ENCODE peak calls at places on chromosomes 1 and 21, in ten cellular contexts. C is CD4-positive, CD25-positive, alpha-beta regulatory T cell; N is SJCRH30; B is CD8-positive, alpha-beta T cell; V is heart right ventricle; E is Panc1; U is left ventricle myocardium inferior; G is tibial nerve; Z is effector memory CD4-positive, alpha-beta T cell; I is GM23248. M is an unnamed sample. For H3K9me3 and H3K4me1, the result is how much of the 10 kb centered on the place peaks cover.

GRCh38 chr1:87174726-87175237 is 153.9 kb upstream of the LMO4 start:
- DNase-seq in N (no peak), B (no peak), E (no peak), G (no peak), Z (no peak), C (no peak), I (no peak), V (no peak), U (no peak), M (no peak)

GRCh38 chr1:109667452-109668122 is at the start of gene GSTM2:
- DNase-seq in Z (peak), N (peak), V (peak), U (peak), I (peak), G (peak), C (peak), B (peak), E (no peak), M (peak)

GRCh38 chr1:28456078-28456477 is 49.8 kb upstream of the RCC1 start:
- DNase-seq in N (no peak), V (no peak), G (no peak), C (peak), U (no peak), B (no peak), Z (no peak), E (no peak), I (peak), M (no peak)

GRCh38 chr1:213985181-213986019 is 2.4 kb upstream of the PROX1 start:
- DNase-seq in I (no peak), C (peak), G (no peak), B (no peak), U (no peak), Z (no peak), N (no peak), E (no peak), V (no peak), M (no peak)

GRCh38 chr21:33064623-33064996 is 5.3 kb upstream of the OLIG1 start:
- DNase-seq in N (no peak), B (no peak), Z (no peak), U (no peak), I (no peak), G (no peak), V (no peak), E (no peak), C (no peak), M (no peak)

GRCh38 chr1:242890211-242890741 is 364.8 kb downstream of the CEP170 start:
- DNase-seq in I (peak), V (peak), B (no peak), E (no peak), U (no peak), Z (no peak), G (no peak), N (peak), C (no peak), M (no peak)

GRCh38 chr1:205936846-205937707 is 6.2 kb downstream of the SLC26A9 start:
- DNase-seq in I (peak), E (no peak), G (no peak), U (no peak), B (no peak), N (no peak), Z (no peak), V (no peak), C (no peak), M (no peak)

GRCh38 chr1:58901008-58901407 is 117.2 kb upstream of the JUN start:
- DNase-seq in C (no peak), E (no peak), U (no peak), B (no peak), V (no peak), I (no peak), G (no peak), Z (no peak), N (peak), M (no peak)

GRCh38 chr1:171139890-171140289 is 45.2 kb upstream of the FMO2 start:
- DNase-seq in N (peak), E (no peak), G (no peak), Z (no peak), U (no peak), I (no peak), V (no peak), B (no peak), C (no peak), M (no peak)

GRCh38 chr1:30719406-30720270 is 3.7 kb downstream of the MATN1 start:
- DNase-seq in I (peak), G (no peak), C (no peak), E (peak), U (no peak), N (peak), V (no peak), Z (no peak), B (no peak), M (no peak)

GRCh38 chr1:62335656-62336055 is 16.4 kb upstream of the KANK4 start:
- DNase-seq in Z (no peak), U (no peak), B (no peak), I (no peak), G (no peak), V (no peak), N (no peak), E (no peak), C (no peak), M (no peak)

GRCh38 chr1:108829498-108829916 is 27.4 kb downstream of the AKNAD1 start:
- DNase-seq in I (peak), V (no peak), N (peak), Z (no peak), E (peak), G (no peak), U (no peak), B (no peak), C (no peak), M (no peak)

GRCh38 chr1:234780112-234780511 is 170.1 kb upstream of the IRF2BP2 start:
- DNase-seq in V (no peak), G (no peak), C (no peak), B (no peak), E (no peak), Z (no peak), N (peak), I (no peak), U (no peak), M (peak)

DNA sequence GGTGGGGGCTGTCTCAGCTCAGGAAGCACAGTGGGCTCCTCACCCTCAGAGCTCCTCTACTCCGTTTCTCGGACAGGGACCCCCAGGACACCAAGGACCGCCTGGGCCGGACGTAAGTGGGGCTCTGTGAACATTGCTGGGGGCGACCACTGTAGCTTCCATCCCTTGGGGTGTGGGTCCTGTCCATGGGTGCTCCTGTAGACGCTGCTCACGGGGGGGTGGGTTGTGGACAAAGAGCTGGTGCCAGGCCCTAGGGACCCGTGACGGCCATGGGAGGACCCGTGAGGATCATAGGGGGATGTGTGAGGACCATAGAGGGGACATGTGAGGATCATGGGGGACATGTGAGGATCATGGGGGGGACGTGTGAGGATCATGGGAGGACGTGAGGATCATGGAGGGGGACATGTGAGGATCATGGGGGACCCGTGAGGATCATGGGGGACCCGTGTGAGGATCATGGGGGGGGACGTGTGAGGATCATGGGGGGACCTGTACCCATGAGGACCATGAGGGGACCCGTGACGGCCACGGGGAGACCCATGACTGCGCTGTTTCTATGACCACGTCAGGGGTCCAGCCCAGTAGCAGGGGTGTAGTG is 18.1 kb downstream of the COL6A1 start:
- DNase-seq in G (no peak), Z (no peak), U (peak), B (no peak), I (peak), E (no peak), V (no peak), N (no peak), C (no peak), M (no peak)
- H3K9me3 ChIP-seq in G (under half), Z (under half), U (under half), B (under half), I (under half), E (under half), V (under half), N (under half), C (under half), M (under half)

GRCh38 chr1:33790577-33790976 is 73.3 kb upstream of the HMGB4 start:
- DNase-seq in Z (no peak), U (no peak), B (no peak), G (no peak), C (no peak), I (no peak), E (no peak), N (no peak), V (no peak), M (no peak)
- H3K4me3 ChIP-seq in Z (no peak), U (no peak), B (no peak), G (no peak), C (no peak), I (no peak), E (no peak), N (no peak), V (no peak), M (no peak)

DNA sequence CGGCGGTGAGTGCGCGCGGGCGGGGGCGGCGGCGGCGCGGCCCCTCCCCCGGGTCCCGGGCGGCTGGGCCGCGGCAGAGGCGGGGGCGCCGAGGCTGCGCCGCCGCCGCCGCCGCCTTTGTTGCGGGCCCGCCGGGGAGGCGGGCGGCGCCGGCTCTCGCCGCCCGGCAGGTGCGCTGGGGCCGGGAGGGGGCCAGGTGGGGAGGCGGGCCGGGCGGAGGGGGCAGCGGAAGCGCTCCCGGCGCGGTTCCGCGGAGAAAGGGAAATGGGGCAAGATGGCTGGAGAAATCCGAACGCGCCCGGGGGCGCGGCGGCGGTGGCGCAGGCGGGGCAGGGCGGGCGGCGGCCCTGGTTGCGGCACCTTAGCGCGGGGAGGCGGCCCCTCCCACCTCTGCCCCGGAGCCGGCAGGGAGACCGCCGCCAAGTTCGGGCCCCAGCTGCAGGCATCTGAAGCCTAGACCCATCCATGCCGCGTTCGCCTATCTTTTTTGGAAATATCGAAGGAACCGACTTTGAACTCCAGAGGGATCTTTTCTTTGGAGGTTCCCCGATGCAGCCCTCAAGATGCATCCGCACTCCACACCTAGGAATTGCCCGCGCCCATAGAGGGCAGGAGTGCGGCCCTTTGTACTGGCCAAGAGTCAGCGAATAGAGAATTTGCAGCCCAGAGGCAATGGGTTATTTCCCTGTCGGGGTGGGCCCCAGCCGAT is 479 bp downstream of the POGK start:
- DNase-seq in G (no peak), V (peak), B (peak), U (peak), C (peak), N (peak), E (no peak), I (peak), Z (peak), M (no peak)
- H3K4me1 ChIP-seq in G (under half), V (under half), B (under half), U (half or more), C (under half), N (under half), E (under half), I (under half), Z (under half), M (half or more)

DNA sequence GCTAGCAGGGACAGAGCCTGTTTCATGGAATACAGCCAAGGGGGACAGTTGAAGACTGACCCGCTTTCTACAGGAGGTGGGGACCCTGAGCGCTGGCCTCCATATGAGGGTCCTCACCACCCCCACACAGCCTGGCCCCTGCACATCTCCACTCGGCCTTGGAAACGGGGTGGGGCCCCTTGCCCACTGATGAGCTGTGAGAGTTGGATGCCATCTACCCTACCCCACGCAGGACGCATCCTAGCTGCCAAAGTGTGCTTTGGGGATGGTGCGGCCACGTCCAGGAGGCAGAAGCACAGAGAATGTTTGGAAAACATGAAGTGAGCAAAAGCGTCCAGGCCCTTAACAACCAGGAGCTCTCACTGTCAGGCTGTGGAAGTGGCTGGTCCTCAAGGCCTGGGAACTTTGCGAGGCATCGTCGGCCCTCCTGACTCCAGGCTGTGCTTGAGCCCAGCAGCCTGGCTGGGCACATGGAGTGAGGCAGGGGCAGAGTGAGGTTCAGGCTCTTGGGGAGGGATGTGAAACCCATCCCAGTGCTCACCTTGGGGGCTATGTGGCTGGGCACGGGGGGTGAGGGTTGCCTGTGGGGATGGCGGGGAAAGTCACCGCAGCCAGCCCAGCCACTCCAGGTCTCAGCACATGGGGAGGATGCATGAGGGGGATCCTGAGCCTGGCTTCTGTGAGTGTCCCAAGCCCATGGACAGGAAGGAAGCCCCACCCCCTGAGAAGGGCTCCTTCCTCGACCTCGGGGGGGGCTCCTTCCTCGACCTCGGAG is 14.8 kb downstream of the ACTRT2 start:
- DNase-seq in E (no peak), U (no peak), V (no peak), G (no peak), C (no peak), B (no peak), I (no peak), N (no peak), Z (no peak), M (no peak)
- H3K9me3 ChIP-seq in E (under half), U (under half), V (under half), G (under half), C (under half), B (under half), I (under half), N (under half), Z (under half), M (under half)

GRCh38 chr21:42461881-42462877 is 33.8 kb downstream of the RSPH1 start:
- DNase-seq in N (no peak), U (no peak), V (no peak), C (peak), I (no peak), G (no peak), B (no peak), E (no peak), Z (no peak), M (no peak)
- H3K4me3 ChIP-seq in N (no peak), U (no peak), V (no peak), C (no peak), I (no peak), G (no peak), B (no peak), E (no peak), Z (no peak), M (no peak)

GRCh38 chr1:203165800-203166161 is 9.8 kb downstream of the MYBPH start:
- DNase-seq in Z (no peak), U (no peak), V (no peak), I (no peak), G (no peak), N (no peak), B (no peak), C (no peak), E (no peak), M (no peak)

GRCh38 chr1:203166192-203166940 is 9.3 kb downstream of the MYBPH start:
- DNase-seq in Z (no peak), E (no peak), B (no peak), N (no peak), C (peak), V (no peak), G (no peak), U (no peak), I (no peak), M (no peak)

GRCh38 chr1:203167913-203168200 is 7.8 kb downstream of the MYBPH start:
- DNase-seq in C (no peak), I (no peak), U (no peak), B (no peak), E (no peak), V (no peak), G (no peak), N (no peak), Z (no peak), M (no peak)

GRCh38 chr1:203168256-203168786 is 7.3 kb downstream of the MYBPH start:
- DNase-seq in V (no peak), I (no peak), B (no peak), N (no peak), U (no peak), C (no peak), Z (no peak), E (no peak), G (no peak), M (no peak)

GRCh38 chr1:203167026-203167912 is 8.4 kb downstream of the MYBPH start:
- DNase-seq in I (peak), U (no peak), C (peak), B (no peak), V (no peak), Z (no peak), E (no peak), N (no peak), G (no peak), M (no peak)
- H3K4me1 ChIP-seq in I (under half), U (under half), C (under half), B (under half), V (under half), Z (under half), E (under half), N (under half), G (under half), M (under half)